ENCODE peak calls at places on chromosomes 4 and X, in four cellular contexts. F is K562, O is A549, H is HepG2. Q is an unnamed sample.

GRCh38 chr4:140157341-140157740 is 3.4 kb upstream of the MAML3 start:
- DNase-seq in H (no peak), O (no peak), F (no peak), Q (no peak)

GRCh38 chr4:185108185-185108584 is 34.9 kb upstream of the SLC25A4 start:
- DNase-seq in F (no peak), O (no peak), H (no peak), Q (no peak)

GRCh38 chrX:134659761-134660160 is 1.5 kb upstream of the PLAC1 start:
- DNase-seq in F (no peak), H (no peak), O (no peak), Q (no peak)

GRCh38 chr4:186669159-186669720 is 54.4 kb downstream of the FAT1 start:
- DNase-seq in O (no peak), F (no peak), H (peak; percentile 50), Q (peak; percentile 7)

GRCh38 chrX:39595977-39596376 is 501.8 kb downstream of the BCOR start:
- DNase-seq in O (no peak), F (no peak), H (no peak), Q (no peak)

GRCh38 chr4:72767903-72768817 is 199.1 kb upstream of the ADAMTS3 start:
- DNase-seq in O (no peak), H (no peak), F (peak; percentile 8), Q (no peak)

GRCh38 chr4:39044947-39045734 is 12.9 kb upstream of the TMEM156 start:
- DNase-seq in H (no peak), O (no peak), F (peak; percentile 72), Q (peak; percentile 80)

GRCh38 chrX:150212672-150213480 is 150.2 kb upstream of the MAMLD1 start:
- DNase-seq in O (no peak), F (no peak), H (no peak), Q (no peak)

GRCh38 chr4:108794136-108794535 is 31.3 kb upstream of the ETNPPL start:
- DNase-seq in F (no peak), H (no peak), O (no peak), Q (no peak)

GRCh38 chrX:9293051-9293496 is 171.8 kb upstream of the TBL1X start:
- DNase-seq in H (no peak), F (no peak), O (no peak), Q (no peak)

GRCh38 chrX:103687696-103688191 is 1.2 kb upstream of the MORF4L2 start:
- DNase-seq in H (peak; percentile 67), O (peak; percentile 41), F (peak; percentile 58), Q (peak; percentile 71)

GRCh38 chr4:54542540-54543041 is 115.2 kb upstream of the KIT start:
- DNase-seq in F (peak; percentile 75), O (no peak), H (no peak), Q (no peak)

GRCh38 chr4:75137302-75137701 is 204.4 kb downstream of the PARM1 start:
- DNase-seq in F (no peak), H (no peak), O (no peak), Q (no peak)

GRCh38 chrX:110037181-110037580 is 34.3 kb downstream of the TMEM164 start:
- DNase-seq in F (no peak), H (no peak), O (no peak), Q (no peak)

GRCh38 chr4:154490589-154491340 is 834 bp downstream of the DCHS2 start:
- DNase-seq in F (no peak), H (no peak), O (peak; percentile 17), Q (no peak)

GRCh38 chrX:43707812-43708548 is 51.9 kb downstream of the MAOA start:
- DNase-seq in H (no peak), O (no peak), F (no peak), Q (no peak)

GRCh38 chrX:102154218-102154860 is 1.4 kb downstream of the BEX5 start:
- DNase-seq in F (no peak), O (no peak), H (no peak), Q (no peak)

GRCh38 chrX:102154900-102155805 is 624 bp downstream of the BEX5 start:
- DNase-seq in F (no peak), H (no peak), O (no peak), Q (no peak)

GRCh38 chrX:102155806-102156179 is at the start of gene BEX5:
- DNase-seq in O (no peak), H (no peak), F (peak; percentile 34), Q (no peak)
- TF ChIP-seq MAX in O (no peak), H (no peak), F (no peak), Q (no peak)

DNA sequence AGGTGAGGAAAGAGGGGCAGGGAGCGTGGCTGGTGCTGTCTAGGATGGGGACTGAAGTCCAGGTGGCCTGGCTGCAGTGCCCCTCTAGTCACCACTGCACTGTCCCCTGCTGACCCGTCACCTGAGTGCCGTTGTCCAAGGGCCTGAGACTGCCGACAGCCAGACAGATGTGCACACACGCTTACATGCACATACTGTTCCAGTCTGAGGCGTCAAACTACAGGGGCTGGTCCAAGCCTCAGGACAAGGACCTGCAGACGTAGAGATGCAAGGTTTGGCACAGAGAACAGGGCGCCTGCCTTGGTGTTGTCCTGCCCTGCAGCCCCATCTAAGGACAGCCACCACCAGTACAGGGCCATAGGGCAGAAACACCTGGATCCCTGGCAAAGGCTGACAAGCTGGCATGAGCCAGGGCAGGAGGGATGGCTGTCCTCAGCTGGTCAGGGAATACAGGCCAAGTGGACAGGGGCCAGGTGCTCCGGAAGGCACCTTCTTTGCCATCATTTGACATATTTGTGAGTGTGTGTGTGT is 1.7 kb downstream of the SLC2A9 start:
- DNase-seq in H (no peak), O (no peak), F (no peak), Q (peak; percentile 38)
- TF ChIP-seq MYC in H (no peak), O (no peak), F (no peak), Q (no peak)

GRCh38 chr4:169330095-169330494 is 59.3 kb upstream of the SH3RF1 start:
- DNase-seq in O (no peak), H (no peak), F (no peak), Q (no peak)

GRCh38 chr4:169332595-169332994 is 61.8 kb upstream of the SH3RF1 start:
- DNase-seq in H (no peak), F (no peak), O (no peak), Q (no peak)

GRCh38 chr4:169333265-169333664 is 62.5 kb upstream of the SH3RF1 start:
- DNase-seq in F (no peak), H (no peak), O (no peak), Q (no peak)

GRCh38 chr4:169327951-169328350 is 57.2 kb upstream of the SH3RF1 start:
- DNase-seq in H (no peak), O (no peak), F (no peak), Q (no peak)

GRCh38 chr4:169330811-169331210 is 60.1 kb upstream of the SH3RF1 start:
- DNase-seq in H (no peak), O (no peak), F (no peak), Q (no peak)
- H3K4me3 ChIP-seq in H (no peak overlapping the region), O (no peak overlapping the region), F (no peak overlapping the region), Q (no peak overlapping the region)

GRCh38 chr4:19675172-19675811 is 576.4 kb upstream of the SLIT2 start:
- DNase-seq in H (no peak), O (no peak), F (no peak), Q (no peak)
- TF ChIP-seq MAX in H (no peak), O (no peak), F (no peak), Q (no peak)

DNA sequence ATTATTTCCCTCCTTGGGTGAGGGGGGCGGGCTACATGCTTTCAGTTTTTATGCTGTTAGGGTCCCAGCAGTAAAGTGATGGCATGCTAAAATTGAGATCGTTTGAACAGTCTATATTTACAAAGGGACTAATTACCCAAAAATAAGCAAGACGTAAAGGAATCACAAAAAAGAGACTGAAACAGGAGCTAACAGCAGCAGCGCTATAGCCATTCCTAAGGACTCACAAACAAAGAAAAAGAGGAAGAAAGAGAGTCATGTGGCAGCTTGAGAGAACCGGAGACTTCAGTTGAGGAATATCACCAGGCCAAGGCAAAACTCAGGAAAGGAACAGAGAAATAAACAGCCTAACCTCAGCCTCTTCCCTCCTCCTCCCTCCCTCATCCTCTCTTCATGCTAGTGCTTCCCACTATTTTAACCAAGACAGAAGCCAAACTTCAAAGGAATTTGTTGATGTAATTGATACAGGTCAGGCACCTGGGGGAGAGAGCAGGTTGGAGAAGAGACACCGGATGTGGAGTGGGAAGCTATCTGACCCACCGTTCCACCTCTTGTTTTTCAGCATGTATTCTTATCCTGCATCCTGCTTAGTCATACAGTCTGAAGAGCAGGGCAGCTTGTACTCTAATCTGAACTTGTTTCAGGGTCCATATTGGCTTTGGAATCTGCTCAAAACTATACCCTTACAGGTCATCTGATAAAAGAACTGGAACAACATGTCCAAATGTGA is 383.7 kb downstream of the NAF1 start:
- DNase-seq in F (no peak), H (no peak), O (no peak), Q (no peak)
- TF ChIP-seq MYC in F (no peak), H (no peak), O (no peak), Q (no peak)

GRCh38 chrX:153488231-153488914 is 6.4 kb upstream of the BGN start:
- DNase-seq in O (no peak), H (peak; percentile 48), F (no peak), Q (no peak)

GRCh38 chrX:153490217-153490616 is 4.6 kb upstream of the BGN start:
- DNase-seq in F (no peak), O (no peak), H (no peak), Q (no peak)

GRCh38 chrX:153486163-153486562 is 8.6 kb upstream of the BGN start:
- DNase-seq in H (no peak), O (no peak), F (no peak), Q (no peak)

GRCh38 chrX:153485396-153486080 is 9.2 kb upstream of the BGN start:
- DNase-seq in O (no peak), H (no peak), F (no peak), Q (no peak)

GRCh38 chrX:153487590-153488071 is 7.1 kb upstream of the BGN start:
- DNase-seq in H (no peak), O (no peak), F (no peak), Q (no peak)
- H3K4me3 ChIP-seq in H (peak overlapping the region; percentile 50), O (no peak overlapping the region), F (no peak overlapping the region), Q (no peak overlapping the region)

Q was measured in NB4.